ENCODE peak calls at places on chromosomes 7 and 10, in eight cellular contexts. One of them, this sample, is unnamed.

GRCh38 chr7:68279827-68280400 is 1283.3 kb downstream of the TYW1 start:
- DNase-seq in esophagus squamous epithelium: no peak
- DNase-seq in neural crest cell: no peak
- DNase-seq in AG09319: no peak
- DNase-seq in Peyer's patch: no peak
- DNase-seq in mammary epithelial cell: no peak
- DNase-seq in upper lobe of right lung: no peak
- DNase-seq in AG04450: no peak
- DNase-seq in this sample: no peak

GRCh38 chr10:28054211-28054888 is 55.5 kb upstream of the ODAD2 start:
- DNase-seq in esophagus squamous epithelium: no peak
- DNase-seq in neural crest cell: no peak
- DNase-seq in AG09319: peak; percentile 89
- DNase-seq in Peyer's patch: no peak
- DNase-seq in mammary epithelial cell: peak; percentile 64
- DNase-seq in upper lobe of right lung: no peak
- DNase-seq in AG04450: peak; percentile 91
- DNase-seq in this sample: no peak

GRCh38 chr7:5001911-5002310 is 42.9 kb upstream of the MMD2 start:
- DNase-seq in esophagus squamous epithelium: no peak
- DNase-seq in neural crest cell: no peak
- DNase-seq in AG09319: no peak
- DNase-seq in Peyer's patch: no peak
- DNase-seq in mammary epithelial cell: peak; percentile 8
- DNase-seq in upper lobe of right lung: no peak
- DNase-seq in AG04450: no peak
- DNase-seq in this sample: no peak

GRCh38 chr7:20275637-20276036 is 55.1 kb upstream of the ITGB8 start:
- DNase-seq in esophagus squamous epithelium: no peak
- DNase-seq in neural crest cell: no peak
- DNase-seq in AG09319: no peak
- DNase-seq in Peyer's patch: no peak
- DNase-seq in mammary epithelial cell: no peak
- DNase-seq in upper lobe of right lung: no peak
- DNase-seq in AG04450: no peak
- DNase-seq in this sample: no peak

GRCh38 chr7:135784013-135784412 is 35.4 kb upstream of the FAM180A start:
- DNase-seq in esophagus squamous epithelium: no peak
- DNase-seq in neural crest cell: no peak
- DNase-seq in AG09319: no peak
- DNase-seq in Peyer's patch: no peak
- DNase-seq in mammary epithelial cell: no peak
- DNase-seq in upper lobe of right lung: no peak
- DNase-seq in AG04450: no peak
- DNase-seq in this sample: no peak

GRCh38 chr10:70617798-70618568 is 15.4 kb upstream of the PRF1 start:
- DNase-seq in esophagus squamous epithelium: no peak
- DNase-seq in neural crest cell: no peak
- DNase-seq in AG09319: no peak
- DNase-seq in Peyer's patch: no peak
- DNase-seq in mammary epithelial cell: peak; percentile 55
- DNase-seq in upper lobe of right lung: no peak
- DNase-seq in AG04450: peak; percentile 7
- DNase-seq in this sample: no peak

GRCh38 chr7:127578036-127578684 is 7.2 kb downstream of the GCC1 start:
- DNase-seq in esophagus squamous epithelium: no peak
- DNase-seq in neural crest cell: no peak
- DNase-seq in AG09319: no peak
- DNase-seq in Peyer's patch: no peak
- DNase-seq in mammary epithelial cell: no peak
- DNase-seq in upper lobe of right lung: no peak
- DNase-seq in AG04450: peak; percentile 18
- DNase-seq in this sample: no peak

GRCh38 chr10:61791216-61791615 is 110.3 kb upstream of the ARID5B start:
- DNase-seq in esophagus squamous epithelium: no peak
- DNase-seq in neural crest cell: no peak
- DNase-seq in AG09319: no peak
- DNase-seq in Peyer's patch: no peak
- DNase-seq in mammary epithelial cell: no peak
- DNase-seq in upper lobe of right lung: no peak
- DNase-seq in AG04450: no peak
- DNase-seq in this sample: no peak

GRCh38 chr7:73839743-73840714 is 2.3 kb downstream of the METTL27 start:
- DNase-seq in esophagus squamous epithelium: no peak
- DNase-seq in neural crest cell: no peak
- DNase-seq in AG09319: no peak
- DNase-seq in Peyer's patch: no peak
- DNase-seq in mammary epithelial cell: no peak
- DNase-seq in upper lobe of right lung: no peak
- DNase-seq in AG04450: no peak
- DNase-seq in this sample: no peak

GRCh38 chr10:49135575-49136313 is 1.9 kb upstream of the FAM170B start:
- DNase-seq in esophagus squamous epithelium: no peak
- DNase-seq in neural crest cell: no peak
- DNase-seq in AG09319: no peak
- DNase-seq in Peyer's patch: peak; percentile 44
- DNase-seq in mammary epithelial cell: no peak
- DNase-seq in upper lobe of right lung: no peak
- DNase-seq in AG04450: no peak
- DNase-seq in this sample: no peak

GRCh38 chr10:61866700-61867368 is 34.7 kb upstream of the ARID5B start:
- DNase-seq in esophagus squamous epithelium: no peak
- DNase-seq in neural crest cell: no peak
- DNase-seq in AG09319: no peak
- DNase-seq in Peyer's patch: no peak
- DNase-seq in mammary epithelial cell: no peak
- DNase-seq in upper lobe of right lung: no peak
- DNase-seq in AG04450: no peak
- DNase-seq in this sample: no peak

GRCh38 chr10:11901454-11902431 is 78.6 kb downstream of the PROSER2 start:
- DNase-seq in esophagus squamous epithelium: no peak
- DNase-seq in neural crest cell: no peak
- DNase-seq in AG09319: no peak
- DNase-seq in Peyer's patch: no peak
- DNase-seq in mammary epithelial cell: no peak
- DNase-seq in upper lobe of right lung: no peak
- DNase-seq in AG04450: no peak
- DNase-seq in this sample: no peak

GRCh38 chr7:2105917-2106316 is 126.8 kb downstream of the MAD1L1 start:
- DNase-seq in esophagus squamous epithelium: no peak
- DNase-seq in neural crest cell: no peak
- DNase-seq in AG09319: no peak
- DNase-seq in Peyer's patch: no peak
- DNase-seq in mammary epithelial cell: no peak
- DNase-seq in upper lobe of right lung: no peak
- DNase-seq in AG04450: no peak
- DNase-seq in this sample: no peak

GRCh38 chr10:132575320-132576201 is 38.0 kb downstream of the INPP5A start:
- DNase-seq in esophagus squamous epithelium: no peak
- DNase-seq in neural crest cell: no peak
- DNase-seq in AG09319: peak; percentile 52
- DNase-seq in Peyer's patch: peak; percentile 59
- DNase-seq in mammary epithelial cell: no peak
- DNase-seq in upper lobe of right lung: no peak
- DNase-seq in AG04450: peak; percentile 65
- DNase-seq in this sample: peak; percentile 39

GRCh38 chr10:79329529-79329928 is 17.7 kb upstream of the PPIF start:
- DNase-seq in esophagus squamous epithelium: no peak
- DNase-seq in neural crest cell: no peak
- DNase-seq in AG09319: no peak
- DNase-seq in Peyer's patch: no peak
- DNase-seq in mammary epithelial cell: peak; percentile 63
- DNase-seq in upper lobe of right lung: no peak
- DNase-seq in AG04450: no peak
- DNase-seq in this sample: no peak

GRCh38 chr10:132570771-132571564 is 33.4 kb downstream of the INPP5A start:
- DNase-seq in esophagus squamous epithelium: peak; percentile 33
- DNase-seq in neural crest cell: no peak
- DNase-seq in AG09319: no peak
- DNase-seq in Peyer's patch: peak; percentile 81
- DNase-seq in mammary epithelial cell: peak; percentile 74
- DNase-seq in upper lobe of right lung: peak; percentile 68
- DNase-seq in AG04450: no peak
- DNase-seq in this sample: no peak

GRCh38 chr7:2034291-2035201 is 198.2 kb downstream of the MAD1L1 start:
- DNase-seq in esophagus squamous epithelium: no peak
- DNase-seq in neural crest cell: no peak
- DNase-seq in AG09319: no peak
- DNase-seq in Peyer's patch: no peak
- DNase-seq in mammary epithelial cell: no peak
- DNase-seq in upper lobe of right lung: peak; percentile 32
- DNase-seq in AG04450: no peak
- DNase-seq in this sample: no peak

GRCh38 chr7:158732483-158733219 is 28.0 kb upstream of the NCAPG2 start:
- DNase-seq in esophagus squamous epithelium: no peak
- DNase-seq in neural crest cell: no peak
- DNase-seq in AG09319: no peak
- DNase-seq in Peyer's patch: no peak
- DNase-seq in mammary epithelial cell: no peak
- DNase-seq in upper lobe of right lung: no peak
- DNase-seq in AG04450: no peak
- DNase-seq in this sample: peak; percentile 28

GRCh38 chr10:30985552-30985951 is 46.1 kb downstream of the ZNF438 start:
- DNase-seq in esophagus squamous epithelium: no peak
- DNase-seq in neural crest cell: no peak
- DNase-seq in AG09319: no peak
- DNase-seq in Peyer's patch: no peak
- DNase-seq in mammary epithelial cell: peak; percentile 72
- DNase-seq in upper lobe of right lung: no peak
- DNase-seq in AG04450: no peak
- DNase-seq in this sample: no peak

GRCh38 chr10:125263551-125263950 is 103.2 kb upstream of the CTBP2 start:
- DNase-seq in esophagus squamous epithelium: no peak
- DNase-seq in neural crest cell: no peak
- DNase-seq in AG09319: no peak
- DNase-seq in Peyer's patch: no peak
- DNase-seq in mammary epithelial cell: peak; percentile 86
- DNase-seq in upper lobe of right lung: no peak
- DNase-seq in AG04450: no peak
- DNase-seq in this sample: no peak

GRCh38 chr7:119482209-119482608 is 790.8 kb upstream of the KCND2 start:
- DNase-seq in esophagus squamous epithelium: no peak
- DNase-seq in neural crest cell: peak; percentile 10
- DNase-seq in AG09319: no peak
- DNase-seq in Peyer's patch: no peak
- DNase-seq in mammary epithelial cell: peak; percentile 11
- DNase-seq in upper lobe of right lung: no peak
- DNase-seq in AG04450: no peak
- DNase-seq in this sample: no peak

GRCh38 chr7:51126324-51126723 is 190.3 kb downstream of the COBL start:
- DNase-seq in esophagus squamous epithelium: no peak
- DNase-seq in neural crest cell: no peak
- DNase-seq in AG09319: no peak
- DNase-seq in Peyer's patch: no peak
- DNase-seq in mammary epithelial cell: no peak
- DNase-seq in upper lobe of right lung: no peak
- DNase-seq in AG04450: no peak
- DNase-seq in this sample: no peak

GRCh38 chr7:44449531-44449930 is 40.9 kb downstream of the NUDCD3 start:
- DNase-seq in esophagus squamous epithelium: no peak
- DNase-seq in neural crest cell: no peak
- DNase-seq in AG09319: peak; percentile 11
- DNase-seq in Peyer's patch: no peak
- DNase-seq in mammary epithelial cell: no peak
- DNase-seq in upper lobe of right lung: no peak
- DNase-seq in AG04450: no peak
- DNase-seq in this sample: no peak

GRCh38 chr7:27186450-27187157 is 1.6 kb upstream of the HOXA11 start:
- DNase-seq in esophagus squamous epithelium: no peak
- DNase-seq in neural crest cell: no peak
- DNase-seq in AG09319: no peak
- DNase-seq in Peyer's patch: no peak
- DNase-seq in mammary epithelial cell: no peak
- DNase-seq in upper lobe of right lung: no peak
- DNase-seq in AG04450: no peak
- DNase-seq in this sample: no peak

GRCh38 chr7:129612112-129613015 is 844 bp downstream of the NRF1 start:
- DNase-seq in esophagus squamous epithelium: no peak
- DNase-seq in neural crest cell: peak; percentile 19
- DNase-seq in AG09319: no peak
- DNase-seq in Peyer's patch: peak; percentile 49
- DNase-seq in mammary epithelial cell: peak; percentile 22
- DNase-seq in upper lobe of right lung: peak; percentile 80
- DNase-seq in AG04450: no peak
- DNase-seq in this sample: peak; percentile 42

GRCh38 chr10:75653761-75654160 is 222.3 kb downstream of the LRMDA start:
- DNase-seq in esophagus squamous epithelium: no peak
- DNase-seq in neural crest cell: no peak
- DNase-seq in AG09319: no peak
- DNase-seq in Peyer's patch: no peak
- DNase-seq in mammary epithelial cell: no peak
- DNase-seq in upper lobe of right lung: no peak
- DNase-seq in AG04450: no peak
- DNase-seq in this sample: no peak
- TF ChIP-seq CTCF in esophagus squamous epithelium: no peak
- TF ChIP-seq CTCF in neural crest cell: no peak
- TF ChIP-seq CTCF in AG09319: no peak
- TF ChIP-seq CTCF in Peyer's patch: no peak
- TF ChIP-seq CTCF in mammary epithelial cell: no peak
- TF ChIP-seq CTCF in upper lobe of right lung: no peak
- TF ChIP-seq CTCF in AG04450: no peak
- TF ChIP-seq CTCF in this sample: no peak

GRCh38 chr10:86325158-86325557 is 41.4 kb downstream of the GRID1 start:
- DNase-seq in esophagus squamous epithelium: no peak
- DNase-seq in neural crest cell: no peak
- DNase-seq in AG09319: no peak
- DNase-seq in Peyer's patch: no peak
- DNase-seq in mammary epithelial cell: no peak
- DNase-seq in upper lobe of right lung: peak; percentile 7
- DNase-seq in AG04450: no peak
- DNase-seq in this sample: no peak
- TF ChIP-seq CTCF in esophagus squamous epithelium: no peak
- TF ChIP-seq CTCF in neural crest cell: peak; percentile 20
- TF ChIP-seq CTCF in AG09319: no peak
- TF ChIP-seq CTCF in Peyer's patch: no peak
- TF ChIP-seq CTCF in mammary epithelial cell: no peak
- TF ChIP-seq CTCF in upper lobe of right lung: no peak
- TF ChIP-seq CTCF in AG04450: no peak
- TF ChIP-seq CTCF in this sample: no peak

DNA sequence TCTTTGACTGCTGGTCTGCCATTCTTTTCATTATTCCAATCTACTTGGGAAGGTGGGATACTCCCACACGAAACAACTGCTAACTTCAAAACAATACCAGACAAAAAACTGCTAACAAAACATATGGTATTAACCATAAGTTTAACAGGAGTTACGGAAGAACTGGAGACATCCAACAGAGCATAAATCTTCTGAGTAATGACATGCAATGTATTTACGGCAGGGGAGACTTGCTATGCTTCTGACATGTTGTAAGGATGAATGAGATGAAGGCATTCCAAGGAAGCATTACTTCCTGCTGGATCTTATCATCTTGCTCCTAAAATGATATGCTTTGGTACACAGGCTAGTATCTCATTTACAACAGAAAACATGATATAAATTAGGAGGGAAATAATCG is 85.8 kb downstream of the ZNF92 start:
- DNase-seq in esophagus squamous epithelium: no peak
- DNase-seq in neural crest cell: no peak
- DNase-seq in AG09319: no peak
- DNase-seq in Peyer's patch: no peak
- DNase-seq in mammary epithelial cell: no peak
- DNase-seq in upper lobe of right lung: no peak
- DNase-seq in AG04450: no peak
- DNase-seq in this sample: no peak
- TF ChIP-seq CTCF in esophagus squamous epithelium: no peak
- TF ChIP-seq CTCF in neural crest cell: no peak
- TF ChIP-seq CTCF in AG09319: no peak
- TF ChIP-seq CTCF in Peyer's patch: no peak
- TF ChIP-seq CTCF in mammary epithelial cell: no peak
- TF ChIP-seq CTCF in upper lobe of right lung: no peak
- TF ChIP-seq CTCF in AG04450: no peak
- TF ChIP-seq CTCF in this sample: no peak

GRCh38 chr7:84985073-84985784 is 201.6 kb downstream of the SEMA3D start:
- DNase-seq in esophagus squamous epithelium: no peak
- DNase-seq in neural crest cell: no peak
- DNase-seq in AG09319: no peak
- DNase-seq in Peyer's patch: no peak
- DNase-seq in mammary epithelial cell: no peak
- DNase-seq in upper lobe of right lung: no peak
- DNase-seq in AG04450: no peak
- DNase-seq in this sample: no peak
- TF ChIP-seq CTCF in esophagus squamous epithelium: no peak
- TF ChIP-seq CTCF in neural crest cell: no peak
- TF ChIP-seq CTCF in AG09319: no peak
- TF ChIP-seq CTCF in Peyer's patch: no peak
- TF ChIP-seq CTCF in mammary epithelial cell: peak; percentile 6
- TF ChIP-seq CTCF in upper lobe of right lung: no peak
- TF ChIP-seq CTCF in AG04450: peak; percentile 28
- TF ChIP-seq CTCF in this sample: no peak

This sample was measured in natural killer cell.